ENCODE peak calls at places on chromosomes 3 and 15, in six cellular contexts. S, Z, U, H, Y and E are unnamed samples.
A peak's percentile ranks its signal among the peaks of the same experiment; 100 is the strongest.

GRCh38 chr3:70856414-70857162 is 544.1 kb upstream of the MDFIC2 start:
- DNase-seq in H (peak; percentile 9), S (no peak), Y (no peak), U (no peak), Z (no peak), E (peak; percentile 99)

GRCh38 chr3:134827213-134827612 is 32.2 kb downstream of the EPHB1 start:
- DNase-seq in Y (no peak), S (no peak), H (no peak), Z (no peak), U (no peak), E (no peak)

GRCh38 chr3:139110072-139110830 is 65.6 kb upstream of the PRR23C start:
- DNase-seq in Z (peak; percentile 51), U (no peak), Y (peak; percentile 69), H (no peak), S (no peak), E (no peak)

GRCh38 chr3:115922681-115923347 is 299.5 kb downstream of the GAP43 start:
- DNase-seq in Z (no peak), U (no peak), S (no peak), Y (no peak), H (no peak), E (peak; percentile 44)

GRCh38 chr15:40256642-40257235 is 17.9 kb downstream of the PAK6 start:
- DNase-seq in Y (no peak), H (no peak), U (no peak), Z (no peak), S (no peak), E (no peak)

GRCh38 chr3:196120291-196120951 is 38.5 kb upstream of the TFRC start:
- DNase-seq in S (no peak), U (no peak), Z (peak; percentile 28), H (no peak), Y (no peak), E (no peak)

GRCh38 chr3:83946554-83946953 is 1012.2 kb upstream of the CADM2 start:
- DNase-seq in Y (no peak), U (no peak), H (no peak), Z (no peak), S (no peak), E (peak; percentile 21)

GRCh38 chr3:11808231-11808630 is 38.5 kb downstream of the TAMM41 start:
- DNase-seq in S (no peak), Z (no peak), Y (peak; percentile 25), U (peak; percentile 48), H (no peak), E (no peak)

GRCh38 chr3:158470944-158471638 is 99.9 kb upstream of the MLF1 start:
- DNase-seq in S (no peak), Z (no peak), U (no peak), H (no peak), Y (no peak), E (no peak)

GRCh38 chr3:170599083-170599482 is 13.2 kb upstream of the SLC7A14 start:
- DNase-seq in S (no peak), Z (no peak), U (no peak), Y (no peak), H (no peak), E (no peak)

GRCh38 chr3:42649006-42649405 is 4.5 kb upstream of the ZBTB47 start:
- DNase-seq in H (no peak), S (no peak), Y (no peak), Z (no peak), U (no peak), E (no peak)

GRCh38 chr3:187280644-187281043 is 10.9 kb downstream of the MASP1 start:
- DNase-seq in U (no peak), Z (no peak), Y (no peak), H (no peak), S (no peak), E (no peak)

GRCh38 chr3:13047296-13048165 is 25.7 kb downstream of the IQSEC1 start:
- DNase-seq in U (no peak), S (no peak), H (no peak), Z (no peak), Y (no peak), E (no peak)

GRCh38 chr3:113523241-113523640 is 8.3 kb upstream of the SPICE1 start:
- DNase-seq in S (no peak), H (no peak), Y (no peak), U (no peak), Z (no peak), E (peak; percentile 75)

GRCh38 chr15:95394186-95395067 is 936.1 kb upstream of the NR2F2 start:
- DNase-seq in H (no peak), S (no peak), U (no peak), Z (no peak), Y (no peak), E (no peak)

GRCh38 chr3:146801492-146801891 is 196.3 kb upstream of the PLSCR5 start:
- DNase-seq in S (no peak), H (no peak), Z (no peak), Y (no peak), U (no peak), E (no peak)
- H3K4me3 ChIP-seq in S (no peak overlapping the region), H (no peak overlapping the region), Z (no peak overlapping the region), Y (no peak overlapping the region), U (no peak overlapping the region), E (no peak overlapping the region)

DNA sequence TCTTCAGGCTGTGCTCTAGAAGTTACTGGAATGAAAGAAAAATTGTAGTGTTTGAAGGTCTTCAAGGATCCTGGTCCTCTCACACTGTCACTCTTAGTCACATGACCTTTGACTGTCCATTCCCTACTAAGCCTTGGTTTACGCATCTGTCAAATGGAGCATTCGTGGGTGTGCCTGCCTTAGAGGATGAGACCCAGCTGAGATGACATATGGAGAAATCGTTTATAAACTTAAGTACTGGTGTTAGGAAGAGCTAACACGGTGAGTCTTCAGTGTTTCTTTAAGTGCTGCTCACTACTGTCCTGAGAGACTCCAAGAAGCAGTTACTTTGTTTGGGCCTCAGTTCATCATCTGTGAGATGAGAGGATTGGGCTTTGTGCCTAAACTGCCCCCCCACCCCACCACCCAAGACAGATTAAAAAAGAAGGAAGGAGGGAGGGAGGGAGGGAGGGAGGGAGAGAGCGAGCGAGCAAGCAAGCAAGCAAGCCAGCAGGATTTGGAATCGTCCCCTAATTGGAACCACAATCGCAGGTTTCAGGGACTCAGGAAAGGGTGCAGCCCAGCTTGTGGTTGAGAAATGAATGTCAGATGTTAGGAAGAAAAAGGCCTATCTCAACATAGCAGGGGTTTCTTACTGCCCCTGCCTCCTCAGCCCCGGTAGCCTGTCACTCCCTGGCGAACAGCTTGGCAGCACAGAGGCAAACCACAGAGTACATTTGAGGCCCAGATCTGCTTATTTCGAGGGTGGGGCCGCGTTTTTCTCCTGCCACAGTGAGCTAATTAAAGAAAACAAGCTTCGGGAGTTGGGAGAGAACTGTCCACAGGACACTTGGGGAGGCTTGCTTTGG is 32.7 kb downstream of the SMAD3 start:
- DNase-seq in U (no peak), Z (peak; percentile 41), H (no peak), Y (peak; percentile 50), S (peak; percentile 64), E (no peak)
- H3K4me3 ChIP-seq in U (no peak overlapping the region), Z (peak overlapping the region; percentile 18), H (no peak overlapping the region), Y (no peak overlapping the region), S (no peak overlapping the region), E (no peak overlapping the region)

DNA sequence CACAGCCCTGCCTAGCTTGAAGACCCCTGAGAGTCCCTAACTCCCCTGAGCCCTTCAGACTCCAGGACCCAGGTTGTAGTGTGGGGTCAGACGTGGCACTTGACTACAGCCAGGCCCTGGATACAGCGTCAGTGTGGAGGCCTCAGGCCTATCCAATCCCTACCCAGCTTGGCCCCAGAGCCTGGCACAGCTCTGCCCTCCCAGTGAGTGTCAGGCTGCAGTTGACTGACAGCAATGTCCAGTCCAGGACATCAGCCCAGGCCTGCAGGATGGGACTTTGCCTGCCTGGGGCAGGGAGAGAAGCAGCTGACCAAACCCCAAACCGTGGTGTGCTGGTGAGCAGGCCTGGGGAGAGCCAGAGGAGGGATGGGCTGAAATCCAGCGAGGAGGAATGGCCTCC is 27.3 kb downstream of the KLF13 start:
- DNase-seq in Z (peak; percentile 75), U (peak; percentile 70), S (no peak), Y (no peak), H (no peak), E (no peak)
- H3K4me3 ChIP-seq in Z (peak overlapping the region; percentile 56), U (no peak overlapping the region), S (no peak overlapping the region), Y (no peak overlapping the region), H (no peak overlapping the region), E (no peak overlapping the region)

GRCh38 chr3:148319960-148320359 is 377.7 kb upstream of the AGTR1 start:
- DNase-seq in Y (no peak), H (no peak), Z (no peak), S (no peak), U (no peak), E (no peak)
- H3K4me3 ChIP-seq in Y (no peak overlapping the region), H (no peak overlapping the region), Z (no peak overlapping the region), S (no peak overlapping the region), U (no peak overlapping the region), E (no peak overlapping the region)

GRCh38 chr3:112093180-112093522 is 7.0 kb downstream of the C3orf52 start:
- DNase-seq in U (no peak), H (no peak), S (no peak), Z (no peak), Y (no peak), E (no peak)

GRCh38 chr3:112089956-112090898 is 4.0 kb downstream of the C3orf52 start:
- DNase-seq in U (no peak), S (no peak), Y (peak; percentile 35), Z (no peak), H (no peak), E (no peak)

GRCh38 chr3:112096176-112096575 is 10.0 kb downstream of the C3orf52 start:
- DNase-seq in Z (no peak), U (no peak), Y (no peak), H (no peak), S (no peak), E (no peak)

GRCh38 chr3:112090899-112091586 is 4.9 kb downstream of the C3orf52 start:
- DNase-seq in Y (peak; percentile 55), H (no peak), U (no peak), S (no peak), Z (no peak), E (no peak)

GRCh38 chr3:112092439-112093179 is 6.4 kb downstream of the C3orf52 start:
- DNase-seq in Z (no peak), S (no peak), Y (peak; percentile 29), U (no peak), H (no peak), E (no peak)
- H3K4me3 ChIP-seq in Z (peak overlapping the region; percentile 31), S (no peak overlapping the region), Y (no peak overlapping the region), U (no peak overlapping the region), H (no peak overlapping the region), E (no peak overlapping the region)

DNA sequence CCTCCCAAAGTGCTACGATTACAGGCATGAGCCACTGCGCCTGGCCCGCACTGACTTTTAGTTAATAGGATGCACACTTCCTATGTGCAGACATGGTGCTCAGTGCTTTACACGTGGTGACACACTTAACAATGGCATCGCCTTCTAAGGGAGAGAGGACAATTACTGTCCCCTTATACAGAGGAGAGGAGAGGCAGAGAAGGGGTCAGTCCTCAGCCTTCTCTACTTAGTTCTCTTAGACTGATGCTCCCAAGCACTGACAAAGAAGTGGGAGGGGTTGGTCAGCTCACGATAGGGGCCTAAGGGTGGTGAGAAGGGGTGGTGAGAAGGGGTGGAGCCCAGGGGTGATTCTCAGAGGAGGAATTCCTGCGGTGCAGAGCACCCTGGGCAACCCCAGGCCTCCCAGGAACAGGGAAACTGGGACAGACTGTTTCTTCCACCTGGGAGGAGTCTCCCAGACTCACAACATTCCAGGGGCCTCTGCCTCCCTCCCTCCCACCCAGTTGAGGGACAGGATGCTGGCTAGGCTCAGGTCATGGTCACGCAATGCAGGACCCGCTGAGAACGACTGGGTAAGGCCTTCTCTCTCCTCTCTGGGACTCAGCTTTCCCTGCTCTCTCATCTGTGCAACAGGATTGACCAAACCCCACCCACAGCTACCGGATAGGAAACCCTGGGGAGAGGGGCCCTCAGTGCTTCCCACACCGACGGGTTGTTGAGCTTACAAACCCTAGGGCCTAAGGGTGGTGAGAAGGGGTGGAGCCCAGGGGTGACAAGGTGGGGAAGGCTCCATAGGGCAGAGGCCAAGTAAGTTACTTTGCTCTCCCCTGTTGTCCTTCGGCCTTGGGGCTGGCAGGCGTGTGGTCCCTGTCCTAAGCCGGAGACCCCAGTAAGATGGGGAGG is 1.6 kb downstream of the TPRA1 start:
- DNase-seq in Y (no peak), U (no peak), Z (no peak), S (no peak), H (no peak), E (peak; percentile 74)
- H3K4me3 ChIP-seq in Y (peak overlapping the region; percentile 92), U (peak overlapping the region; percentile 92), Z (peak overlapping the region; percentile 95), S (peak overlapping the region; percentile 75), H (peak overlapping the region; percentile 92), E (peak overlapping the region; percentile 76)